ENCODE peak calls at places on chromosomes 4 and X, in eight cellular contexts. W is stimulated activated CD4-positive, alpha-beta T cell treated with anti-CD3 and anti-CD28 coated beads, TNF-alpha, amount 100 ng/mL, for 4 hours; J is colonic mucosa; B is islet precursor cell; S is AG08396; U is skeletal muscle cell; K is dermis blood vessel endothelial cell; E is WTC11. A is an unnamed sample.

GRCh38 chrX:46208225-46208854 is 336.9 kb downstream of the ZNF674 start:
- DNase-seq in W (no peak), B (no peak), S (no peak), U (no peak), J (no peak), E (no peak), K (peak), A (no peak)

GRCh38 chr4:89765966-89766365 is 71.0 kb downstream of the SNCA start:
- DNase-seq in K (peak), J (no peak), W (no peak), B (no peak), E (no peak), S (peak), U (peak), A (no peak)

GRCh38 chr4:81498046-81498445 is 26.3 kb upstream of the RASGEF1B start:
- DNase-seq in B (peak), J (no peak), U (no peak), S (no peak), W (no peak), E (no peak), K (no peak), A (no peak)

GRCh38 chr4:113147498-113148231 is 98.2 kb downstream of the ANK2 start:
- DNase-seq in S (no peak), E (no peak), J (no peak), B (no peak), W (no peak), K (no peak), U (no peak), A (no peak)

GRCh38 chr4:6087669-6088068 is 69.4 kb upstream of the C4orf50 start:
- DNase-seq in E (peak), S (no peak), K (peak), W (no peak), J (no peak), B (peak), U (no peak), A (no peak)

GRCh38 chrX:23598561-23598960 is 68.7 kb upstream of the PRDX4 start:
- DNase-seq in S (no peak), W (no peak), B (no peak), K (no peak), E (no peak), J (no peak), U (no peak), A (no peak)

GRCh38 chrX:139720136-139720535 is 12.2 kb upstream of the MCF2 start:
- DNase-seq in E (peak), S (peak), J (no peak), K (peak), B (peak), W (no peak), U (no peak), A (no peak)

GRCh38 chrX:111095974-111096870 is at the start of gene PAK3:
- DNase-seq in J (peak), U (peak), S (peak), K (peak), B (peak), E (peak), W (no peak), A (peak)

GRCh38 chr4:81650871-81651270 is 179.2 kb upstream of the RASGEF1B start:
- DNase-seq in W (no peak), J (no peak), S (no peak), K (no peak), U (no peak), B (peak), E (no peak), A (no peak)

GRCh38 chrX:17475820-17476219 is 100.8 kb downstream of the NHS start:
- DNase-seq in W (no peak), E (no peak), U (no peak), K (no peak), B (no peak), J (no peak), S (no peak), A (no peak)

GRCh38 chrX:3370656-3371055 is 24.2 kb upstream of the MXRA5 start:
- DNase-seq in S (no peak), U (no peak), B (no peak), E (no peak), K (no peak), W (no peak), J (no peak), A (no peak)

A was measured in T-helper 17 cell.